ENCODE peak calls at places on chromosome 16, in six cellular contexts. P is lung, O is H9, Y is upper lobe of right lung, I is ovary, F is IMR-90. L is an unnamed sample. For H3K27me3, the result is how much of the 10 kb centered on the place peaks cover.

GRCh38 chr16:25064967-25065366 is 46.6 kb upstream of the LCMT1 start:
- DNase-seq in P (no peak), O (no peak), Y (no peak), I (peak), F (peak), L (no peak)

GRCh38 chr16:66904846-66905632 is 13.6 kb downstream of the CDH16 start:
- DNase-seq in P (no peak), O (no peak), Y (no peak), I (peak), F (peak), L (no peak)

GRCh38 chr16:11481987-11482386 is 104.7 kb downstream of the LITAF start:
- DNase-seq in P (no peak), O (no peak), Y (no peak), I (no peak), F (peak), L (no peak)

GRCh38 chr16:31064882-31065461 is 9.1 kb downstream of the ZNF668 start:
- DNase-seq in P (peak), O (no peak), Y (no peak), I (no peak), F (peak), L (no peak)

GRCh38 chr16:5504028-5504758 is 406.6 kb upstream of the EEF2KMT start:
- DNase-seq in P (no peak), O (no peak), Y (no peak), I (no peak), F (no peak), L (no peak)

GRCh38 chr16:67173808-67174705 is 3.7 kb downstream of the NOL3 start:
- DNase-seq in P (peak), O (peak), Y (peak), I (peak), F (peak), L (peak)

GRCh38 chr16:73732681-73733080 is 563.9 kb upstream of the PSMD7 start:
- DNase-seq in P (no peak), O (no peak), Y (no peak), I (no peak), F (no peak), L (no peak)

GRCh38 chr16:708959-709358 is 3.4 kb upstream of the FBXL16 start:
- DNase-seq in P (no peak), O (no peak), Y (no peak), I (no peak), F (no peak), L (no peak)

GRCh38 chr16:81001330-81001729 is 5.4 kb downstream of the CMC2 start:
- DNase-seq in P (no peak), O (no peak), Y (no peak), I (no peak), F (no peak), L (no peak)

GRCh38 chr16:81003064-81003463 is 3.6 kb downstream of the CMC2 start:
- DNase-seq in P (no peak), O (no peak), Y (no peak), I (no peak), F (no peak), L (no peak)

GRCh38 chr16:81004646-81005353 is 1.9 kb downstream of the CMC2 start:
- DNase-seq in P (no peak), O (no peak), Y (no peak), I (no peak), F (peak), L (no peak)

GRCh38 chr16:81005644-81006471 is 827 bp downstream of the CMC2 start:
- DNase-seq in P (no peak), O (no peak), Y (no peak), I (no peak), F (peak), L (peak)

DNA sequence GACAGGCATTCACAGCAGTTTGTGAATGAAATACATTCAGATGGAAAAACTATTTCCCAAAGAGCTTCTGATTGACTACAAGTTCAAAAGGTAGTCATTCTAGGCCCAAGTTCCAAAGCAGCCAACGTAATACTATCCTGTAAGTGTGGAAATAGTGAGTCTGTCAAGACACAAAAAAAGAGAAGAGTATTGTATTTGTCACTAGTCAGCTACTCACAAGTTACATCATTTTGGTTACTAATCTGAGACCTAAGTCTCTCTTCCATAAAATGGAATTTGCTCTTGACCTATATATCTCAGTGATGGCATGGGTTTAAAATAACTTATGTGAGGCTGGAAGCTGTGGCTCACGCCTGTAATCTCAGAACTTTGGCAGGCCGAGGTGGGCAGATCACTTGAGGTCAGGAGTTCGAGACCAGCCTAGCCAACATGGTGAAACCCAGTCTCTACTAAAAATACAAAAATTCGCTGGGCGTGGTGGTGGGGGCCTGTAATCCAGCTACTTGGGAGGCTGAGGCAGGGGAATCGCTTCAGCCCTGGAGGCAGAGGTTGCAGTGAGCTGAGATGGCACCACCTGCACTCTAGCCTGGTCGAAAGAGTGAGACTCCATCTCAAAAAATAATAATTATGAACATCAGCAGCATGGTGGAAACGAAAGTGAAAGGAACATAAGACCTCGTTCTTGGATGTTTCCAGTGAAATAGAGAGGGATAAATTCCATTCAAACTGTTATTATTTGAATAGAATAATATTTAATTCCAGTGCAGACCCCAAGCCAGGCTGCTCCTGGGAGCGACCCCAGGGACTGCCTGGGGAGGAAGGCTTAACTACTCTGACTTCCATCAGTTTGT is 2.9 kb downstream of the CMC2 start:
- DNase-seq in P (no peak), O (no peak), Y (no peak), I (no peak), F (peak), L (no peak)
- H3K27ac ChIP-seq in P (peak), O (no peak), Y (peak), I (no peak), F (no peak), L (no peak)

DNA sequence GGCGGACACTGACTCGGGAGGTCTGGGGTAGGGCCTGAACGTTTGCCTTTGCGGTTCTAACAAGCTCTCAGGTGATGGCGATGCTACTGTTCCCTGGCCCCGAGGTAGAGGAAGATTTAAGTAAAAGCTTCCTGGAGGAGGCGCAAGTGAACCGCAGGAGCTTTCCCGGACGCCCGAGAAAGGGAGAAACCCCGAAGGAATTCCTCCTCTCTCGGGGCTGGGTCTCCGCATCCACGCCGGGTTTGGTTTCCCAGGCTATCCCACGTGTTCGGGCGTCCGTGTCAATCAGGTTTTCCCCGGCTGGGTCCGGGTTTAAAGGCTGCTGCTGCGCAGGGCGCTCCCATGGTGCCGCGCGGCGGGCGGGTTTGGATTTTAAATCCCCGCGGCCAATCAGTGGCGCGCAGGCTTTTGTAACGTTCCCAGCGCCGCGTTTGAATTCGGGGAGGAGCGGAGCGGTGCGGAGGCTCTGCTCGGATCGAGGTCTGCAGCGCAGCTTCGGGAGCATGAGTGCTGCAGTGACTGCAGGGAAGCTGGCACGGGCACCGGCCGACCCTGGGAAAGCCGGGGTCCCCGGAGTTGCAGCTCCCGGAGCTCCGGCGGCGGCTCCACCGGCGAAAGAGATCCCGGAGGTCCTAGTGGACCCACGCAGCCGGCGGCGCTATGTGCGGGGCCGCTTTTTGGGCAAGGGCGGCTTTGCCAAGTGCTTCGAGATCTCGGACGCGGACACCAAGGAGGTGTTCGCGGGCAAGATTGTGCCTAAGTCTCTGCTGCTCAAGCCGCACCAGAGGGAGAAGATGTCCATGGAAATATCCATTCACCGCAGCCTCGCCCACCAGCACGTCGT is at the start of gene PLK1:
- DNase-seq in P (peak), O (peak), Y (peak), I (peak), F (peak), L (peak)
- TF ChIP-seq CTCF in P (no peak), O (peak), Y (peak), I (no peak), F (peak), L (no peak)

DNA sequence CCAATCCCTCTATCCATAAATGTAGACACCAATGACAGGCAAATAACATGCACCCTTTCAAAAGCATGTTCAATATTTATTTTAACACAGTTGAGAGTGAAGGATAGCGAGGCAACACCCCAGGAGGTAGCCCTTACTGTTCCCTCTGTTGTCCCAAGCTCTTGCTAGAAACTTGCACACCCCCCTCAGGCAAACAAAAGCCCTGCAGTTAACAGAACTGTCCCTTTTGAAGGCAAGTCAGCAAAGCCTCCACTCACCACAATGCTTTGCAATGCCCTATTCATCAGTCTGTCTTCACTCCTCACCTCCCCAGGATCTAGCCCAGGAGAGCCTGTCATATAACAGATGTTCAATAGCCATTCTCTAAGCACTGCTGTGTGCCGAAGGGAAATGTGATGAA is 3.5 kb upstream of the CNEP1R1 start:
- DNase-seq in P (no peak), O (peak), Y (no peak), I (no peak), F (no peak), L (no peak)
- H3K27me3 ChIP-seq in P (under half), O (under half), Y (under half), I (under half), F (under half), L (under half)

GRCh38 chr16:23530062-23530461 is 19.8 kb upstream of the GGA2 start:
- DNase-seq in P (no peak), O (no peak), Y (no peak), I (no peak), F (no peak), L (no peak)

GRCh38 chr16:23528635-23529016 is 18.3 kb upstream of the GGA2 start:
- DNase-seq in P (no peak), O (no peak), Y (no peak), I (no peak), F (no peak), L (no peak)

GRCh38 chr16:23524001-23524400 is 13.7 kb upstream of the GGA2 start:
- DNase-seq in P (no peak), O (no peak), Y (no peak), I (no peak), F (no peak), L (no peak)

GRCh38 chr16:23524886-23525285 is 14.6 kb upstream of the GGA2 start:
- DNase-seq in P (no peak), O (no peak), Y (no peak), I (no peak), F (no peak), L (no peak)

GRCh38 chr16:23527961-23528634 is 17.8 kb upstream of the GGA2 start:
- DNase-seq in P (no peak), O (no peak), Y (no peak), I (no peak), F (no peak), L (peak)
- H3K27ac ChIP-seq in P (no peak), O (no peak), Y (peak), I (no peak), F (no peak), L (peak)

GRCh38 chr16:10200823-10201571 is 18.8 kb upstream of the GRIN2A start:
- DNase-seq in P (no peak), O (no peak), Y (no peak), I (no peak), F (no peak), L (no peak)
- TF ChIP-seq CTCF in P (no peak), O (no peak), Y (no peak), I (no peak), F (no peak), L (no peak)

L was measured in pancreas.